ENCODE peak calls at places on chromosomes 11 and 22, in seven cellular contexts. E, O, T, B, Z, X and W are unnamed samples.

GRCh38 chr11:130487390-130488186 is 39.1 kb downstream of the ADAMTS15 start:
- DNase-seq in X (no peak), E (peak), O (no peak), B (no peak), Z (no peak), T (no peak), W (no peak)

GRCh38 chr11:134372961-134373360 is 39.1 kb downstream of the B3GAT1 start:
- DNase-seq in O (no peak), B (no peak), T (no peak), Z (no peak), E (no peak), X (no peak), W (no peak)

GRCh38 chr11:69479591-69480271 is 1.7 kb upstream of the LINC01488 start:
- DNase-seq in E (no peak), B (no peak), X (no peak), T (peak), Z (no peak), O (no peak), W (peak)

GRCh38 chr11:61736310-61736709 is 16.1 kb upstream of the MYRF start:
- DNase-seq in B (no peak), X (no peak), O (no peak), Z (no peak), E (no peak), T (no peak), W (peak)

GRCh38 chr22:43006753-43007152 is 8.2 kb downstream of the PACSIN2 start:
- DNase-seq in Z (no peak), X (no peak), O (no peak), E (no peak), T (no peak), B (no peak), W (no peak)

GRCh38 chr22:24543068-24543675 is 11.8 kb downstream of the GUCD1 start:
- DNase-seq in X (no peak), B (no peak), T (no peak), Z (no peak), E (no peak), O (no peak), W (no peak)

GRCh38 chr11:78000193-78000592 is 5.7 kb upstream of the INTS4 start:
- DNase-seq in X (peak), O (peak), E (peak), B (no peak), T (no peak), Z (peak), W (peak)

GRCh38 chr11:89491141-89491690 is at the start of gene NOX4:
- DNase-seq in B (peak), X (no peak), T (peak), E (no peak), O (peak), Z (peak), W (no peak)

GRCh38 chr11:64652586-64653387 is 61.8 kb downstream of the SLC22A12 start:
- DNase-seq in E (peak), T (peak), X (peak), B (peak), O (peak), Z (peak), W (peak)

GRCh38 chr22:22698263-22698750 is 53.9 kb downstream of the GGTLC2 start:
- DNase-seq in Z (no peak), T (no peak), B (no peak), O (no peak), E (no peak), X (no peak), W (no peak)